ENCODE peak calls at places on chromosomes 4 and X, in four cellular contexts. U, D, Y and M are unnamed samples.

GRCh38 chr4:118973295-118973694 is 84.6 kb downstream of the SYNPO2 start:
- DNase-seq in Y (no peak), D (peak), U (no peak), M (no peak)

GRCh38 chr4:113621633-113622032 is 139.9 kb downstream of the CAMK2D start:
- DNase-seq in Y (no peak), D (no peak), U (no peak), M (no peak)

GRCh38 chr4:117357422-117357821 is 272.0 kb upstream of the TRAM1L1 start:
- DNase-seq in U (no peak), Y (peak), D (no peak), M (no peak)

GRCh38 chr4:146522098-146522861 is 540 bp upstream of the SLC10A7 start:
- DNase-seq in D (peak), Y (peak), U (peak), M (peak)

GRCh38 chrX:23766650-23767551 is 16.1 kb upstream of the SAT1 start:
- DNase-seq in U (no peak), D (no peak), Y (no peak), M (no peak)

GRCh38 chrX:149639568-149639967 is 8.0 kb upstream of the TMEM185A start:
- DNase-seq in Y (no peak), D (no peak), U (no peak), M (no peak)

GRCh38 chr4:123121241-123121907 is 199.0 kb upstream of the NUDT6 start:
- DNase-seq in D (peak), U (no peak), Y (peak), M (no peak)

GRCh38 chrX:120664081-120664480 is 34.2 kb upstream of the C1GALT1C1 start:
- DNase-seq in D (peak), Y (no peak), U (peak), M (peak)

GRCh38 chrX:66164470-66164869 is 423 bp downstream of the HEPH start:
- DNase-seq in U (no peak), D (no peak), Y (no peak), M (no peak)

GRCh38 chr4:37892641-37893040 is 1.8 kb downstream of the TBC1D1 start:
- DNase-seq in U (peak), D (no peak), Y (no peak), M (peak)

GRCh38 chr4:184374006-184374405 is 100.3 kb downstream of the IRF2 start:
- DNase-seq in U (no peak), Y (no peak), D (no peak), M (no peak)

GRCh38 chr4:23614284-23614892 is 275.5 kb downstream of the PPARGC1A start:
- DNase-seq in U (peak), D (peak), Y (peak), M (peak)

GRCh38 chr4:45004326-45004725 is 278.0 kb upstream of the GNPDA2 start:
- DNase-seq in Y (no peak), U (no peak), D (no peak), M (no peak)

GRCh38 chr4:1939664-1940509 is 68.7 kb downstream of the NSD2 start:
- DNase-seq in Y (peak), D (peak), U (no peak), M (no peak)

GRCh38 chr4:183200453-183200852 is 101.4 kb downstream of the WWC2 start:
- DNase-seq in U (no peak), D (peak), Y (peak), M (no peak)

GRCh38 chr4:111064342-111064993 is 441.6 kb upstream of the PITX2 start:
- DNase-seq in D (peak), Y (peak), U (peak), M (no peak)

GRCh38 chr4:143356493-143356892 is 19.8 kb downstream of the GAB1 start:
- DNase-seq in D (no peak), U (no peak), Y (no peak), M (no peak)

GRCh38 chr4:28354874-28355273 is 1494.2 kb downstream of the STIM2 start:
- DNase-seq in D (no peak), Y (no peak), U (no peak), M (no peak)

GRCh38 chr4:140065393-140065792 is 88.6 kb downstream of the MAML3 start:
- DNase-seq in Y (no peak), D (no peak), U (no peak), M (no peak)

GRCh38 chr4:21948347-21949072 is at the start of gene KCNIP4:
- DNase-seq in D (peak), U (no peak), Y (no peak), M (no peak)

GRCh38 chr4:100843897-100844296 is 326.1 kb upstream of the EMCN start:
- DNase-seq in U (no peak), Y (no peak), D (peak), M (no peak)

GRCh38 chr4:53490965-53491622 is 100.2 kb downstream of the LNX1 start:
- DNase-seq in D (peak), U (peak), Y (peak), M (peak)

GRCh38 chrX:17655232-17656034 is 81.9 kb upstream of the SCML1 start:
- DNase-seq in Y (no peak), U (no peak), D (no peak), M (no peak)

GRCh38 chr4:158010346-158010745 is 162.5 kb downstream of the GASK1B start:
- DNase-seq in Y (no peak), D (no peak), U (no peak), M (no peak)

GRCh38 chr4:122003335-122003734 is 51.5 kb upstream of the TRPC3 start:
- DNase-seq in U (peak), D (peak), Y (peak), M (no peak)

GRCh38 chr4:6893449-6894085 is 16.1 kb upstream of the TBC1D14 start:
- DNase-seq in D (peak), U (peak), Y (peak), M (peak)

GRCh38 chr4:139560396-139561084 is 4.5 kb upstream of the SETD7 start:
- DNase-seq in D (peak), U (peak), Y (no peak), M (peak)

GRCh38 chrX:85865324-85865723 is 182.0 kb downstream of the CHM start:
- DNase-seq in U (no peak), Y (no peak), D (no peak), M (no peak)

GRCh38 chr4:168071304-168071703 is 21.0 kb upstream of the ANXA10 start:
- DNase-seq in Y (no peak), U (no peak), D (no peak), M (no peak)

GRCh38 chr4:87011340-87012034 is 76.7 kb downstream of the AFF1 start:
- DNase-seq in U (peak), Y (peak), D (peak), M (no peak)

GRCh38 chr4:174352405-174352804 is 68.7 kb downstream of the CEP44 start:
- DNase-seq in Y (no peak), D (no peak), U (no peak), M (no peak)

GRCh38 chr4:139761461-139761860 is 95.8 kb downstream of the MGST2 start:
- DNase-seq in D (peak), Y (peak), U (peak), M (no peak)

GRCh38 chrX:119817130-119817690 is 25.8 kb upstream of the RPL39 start:
- DNase-seq in U (no peak), Y (no peak), D (peak), M (no peak)

GRCh38 chr4:8760561-8760960 is 111.1 kb downstream of the HMX1 start:
- DNase-seq in D (no peak), U (no peak), Y (no peak), M (no peak)

GRCh38 chr4:1727117-1728031 is 6.1 kb downstream of the TACC3 start:
- DNase-seq in U (peak), D (peak), Y (peak), M (peak)

GRCh38 chr4:74619931-74620702 is 174.2 kb downstream of the BTC start:
- DNase-seq in D (peak), U (no peak), Y (no peak), M (no peak)